ENCODE peak calls at places on chromosomes 2 and 18, in five cellular contexts. Y is A549, Z is GM12878, J is K562, I is endothelial cell of umbilical vein. R is an unnamed sample.

GRCh38 chr2:214830794-214831346 is 21.4 kb upstream of the BARD1 start:
- DNase-seq in Y (no peak), Z (no peak), I (peak), J (no peak), R (peak)

GRCh38 chr2:218645126-218645525 is 14.3 kb downstream of the ZNF142 start:
- DNase-seq in J (no peak), Z (no peak), Y (no peak), I (peak), R (no peak)

GRCh38 chr2:172282944-172283343 is 144.4 kb upstream of the ITGA6 start:
- DNase-seq in J (no peak), I (peak), Z (no peak), Y (no peak), R (peak)

GRCh38 chr2:185644828-185645227 is 93.8 kb upstream of the FSIP2 start:
- DNase-seq in Y (no peak), J (no peak), I (no peak), Z (no peak), R (no peak)

GRCh38 chr2:171227066-171227782 is 66.5 kb upstream of the TLK1 start:
- DNase-seq in Z (no peak), Y (no peak), I (no peak), J (peak), R (no peak)

GRCh38 chr18:70683263-70683662 is 394.4 kb downstream of the SOCS6 start:
- DNase-seq in I (no peak), Z (no peak), J (no peak), Y (no peak), R (no peak)

GRCh38 chr2:219460424-219460926 is 25.8 kb downstream of the SPEG start:
- DNase-seq in Z (no peak), J (peak), Y (no peak), I (no peak), R (peak)

GRCh38 chr2:54534625-54535024 is 78.5 kb downstream of the SPTBN1 start:
- DNase-seq in Z (no peak), Y (no peak), I (no peak), J (no peak), R (no peak)

GRCh38 chr2:210559167-210559566 is 2.8 kb downstream of the CPS1 start:
- DNase-seq in Y (no peak), Z (no peak), J (no peak), I (no peak), R (no peak)

GRCh38 chr2:26002617-26003310 is 20.5 kb upstream of the KIF3C start:
- DNase-seq in J (no peak), I (no peak), Y (no peak), Z (no peak), R (no peak)

GRCh38 chr2:215750763-215751162 is 262.6 kb downstream of the MREG start:
- DNase-seq in I (no peak), Z (no peak), Y (no peak), J (no peak), R (no peak)

GRCh38 chr2:125455110-125455509 is 1200.8 kb upstream of the GYPC start:
- DNase-seq in I (no peak), Z (no peak), Y (no peak), J (no peak), R (no peak)

GRCh38 chr2:207937253-207937652 is 88.1 kb downstream of the PLEKHM3 start:
- DNase-seq in Z (no peak), I (no peak), J (no peak), Y (no peak), R (no peak)

GRCh38 chr2:30803281-30803680 is 4.0 kb downstream of the CAPN13 start:
- DNase-seq in I (no peak), Y (no peak), Z (no peak), J (no peak), R (peak)

GRCh38 chr2:86274918-86275275 is 62.5 kb downstream of the REEP1 start:
- DNase-seq in J (peak), I (no peak), Y (no peak), Z (peak), R (no peak)

GRCh38 chr2:56681659-56682396 is 498.0 kb downstream of the CCDC85A start:
- DNase-seq in Z (no peak), I (peak), Y (no peak), J (no peak), R (no peak)

GRCh38 chr2:28406276-28407096 is 13.8 kb downstream of the FOSL2 start:
- DNase-seq in Z (no peak), I (peak), J (peak), Y (no peak), R (peak)

GRCh38 chr2:189111063-189111715 is 68.4 kb downstream of the COL5A2 start:
- DNase-seq in I (no peak), Y (no peak), J (no peak), Z (no peak), R (no peak)

GRCh38 chr2:37877457-37878315 is 47.4 kb upstream of the RMDN2 start:
- DNase-seq in Z (no peak), I (peak), Y (peak), J (peak), R (peak)

GRCh38 chr2:120929829-120930228 is 194.2 kb downstream of the GLI2 start:
- DNase-seq in Y (no peak), J (no peak), Z (no peak), I (no peak), R (no peak)

GRCh38 chr2:43464546-43464945 is 131.3 kb downstream of the THADA start:
- DNase-seq in Z (no peak), I (no peak), J (no peak), Y (no peak), R (no peak)

GRCh38 chr2:60553496-60553991 is at the start of gene BCL11A:
- DNase-seq in J (no peak), Y (peak), I (peak), Z (no peak), R (peak)

GRCh38 chr2:9800975-9801723 is 42.1 kb upstream of the TAF1B start:
- DNase-seq in I (no peak), Z (no peak), J (peak), Y (no peak), R (peak)

GRCh38 chr2:27356056-27356381 is 545 bp downstream of the GTF3C2 start:
- DNase-seq in I (peak), J (no peak), Y (peak), Z (no peak), R (peak)

DNA sequence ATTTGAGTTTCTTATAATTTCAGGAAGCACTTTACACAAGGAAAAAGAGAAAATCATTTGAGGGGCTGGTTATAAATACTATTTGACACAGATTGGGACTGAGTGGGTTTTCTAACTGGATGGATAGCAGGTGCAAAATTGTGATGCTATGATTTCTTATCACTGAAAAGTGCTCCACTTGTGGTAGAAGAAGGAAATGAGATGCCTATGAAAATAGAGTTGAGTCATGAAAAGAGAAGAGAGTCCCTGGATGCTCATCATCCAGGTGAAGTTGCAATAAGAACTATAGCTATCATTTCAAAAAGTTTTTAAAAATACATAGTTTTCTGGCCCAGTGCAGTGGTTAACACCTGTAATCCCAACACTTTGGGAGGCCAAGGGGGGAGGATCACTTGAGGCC is 39.4 kb upstream of the NFE2L2 start:
- DNase-seq in I (no peak), Z (no peak), Y (no peak), J (no peak), R (no peak)
- TF ChIP-seq MYC in I (no peak), Z (no peak), Y (no peak), J (no peak), R (no peak)

GRCh38 chr18:73549236-73549635 is 598.4 kb downstream of the FBXO15 start:
- DNase-seq in Z (no peak), I (no peak), J (no peak), Y (no peak), R (no peak)

GRCh38 chr18:73544618-73545017 is 603.0 kb downstream of the FBXO15 start:
- DNase-seq in I (no peak), J (no peak), Y (no peak), Z (no peak), R (no peak)

GRCh38 chr18:73551211-73551610 is 596.4 kb downstream of the FBXO15 start:
- DNase-seq in Z (no peak), I (no peak), J (no peak), Y (no peak), R (no peak)

GRCh38 chr18:73544032-73544431 is 603.6 kb downstream of the FBXO15 start:
- DNase-seq in J (no peak), Z (no peak), I (no peak), Y (no peak), R (no peak)

GRCh38 chr18:73545497-73545896 is 602.1 kb downstream of the FBXO15 start:
- DNase-seq in Z (no peak), J (no peak), I (no peak), Y (no peak), R (no peak)
- TF ChIP-seq MAX in Z (no peak), J (no peak), I (no peak), Y (no peak), R (no peak)

DNA sequence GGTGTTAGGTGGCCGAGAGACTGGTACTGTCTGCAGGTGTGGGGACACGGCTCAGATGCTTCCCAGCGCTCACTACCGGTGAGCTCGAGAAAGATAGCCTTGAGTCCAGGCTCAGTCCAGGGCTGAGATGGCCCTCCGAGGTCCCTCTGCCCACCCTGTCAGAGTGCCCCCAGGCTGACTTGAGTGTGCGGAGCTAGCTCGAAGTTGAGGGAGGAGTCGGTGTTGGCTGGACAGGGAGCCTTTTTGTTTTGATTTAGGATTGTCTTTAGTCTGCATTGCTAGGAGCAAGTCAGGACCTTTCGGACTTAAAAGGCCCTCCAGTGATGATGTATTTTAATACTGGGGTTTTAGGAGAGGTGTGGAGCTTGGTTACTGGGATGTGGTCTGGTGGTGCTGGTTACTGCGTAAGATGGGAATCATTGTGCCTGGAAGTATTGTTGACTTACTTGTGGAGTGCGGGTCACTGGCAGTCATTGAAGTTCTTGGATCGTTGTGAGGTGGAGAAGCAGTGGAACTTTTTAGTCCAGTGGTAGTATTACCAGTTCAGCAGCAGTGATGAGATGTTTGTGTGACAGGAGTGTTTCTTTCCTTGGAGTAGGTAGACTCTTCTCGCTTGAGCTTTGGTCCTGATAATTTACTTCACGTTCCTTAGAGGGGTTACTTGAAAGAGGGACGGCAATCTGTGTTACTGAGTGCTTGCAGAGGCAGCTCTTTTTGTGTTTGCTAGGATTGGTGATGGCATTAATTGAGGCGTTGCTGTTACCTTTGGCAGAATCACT is 624 bp downstream of the KIAA1328 start:
- DNase-seq in J (no peak), Z (no peak), I (no peak), Y (no peak), R (no peak)
- TF ChIP-seq MYC in J (peak), Z (no peak), I (no peak), Y (no peak), R (no peak)

DNA sequence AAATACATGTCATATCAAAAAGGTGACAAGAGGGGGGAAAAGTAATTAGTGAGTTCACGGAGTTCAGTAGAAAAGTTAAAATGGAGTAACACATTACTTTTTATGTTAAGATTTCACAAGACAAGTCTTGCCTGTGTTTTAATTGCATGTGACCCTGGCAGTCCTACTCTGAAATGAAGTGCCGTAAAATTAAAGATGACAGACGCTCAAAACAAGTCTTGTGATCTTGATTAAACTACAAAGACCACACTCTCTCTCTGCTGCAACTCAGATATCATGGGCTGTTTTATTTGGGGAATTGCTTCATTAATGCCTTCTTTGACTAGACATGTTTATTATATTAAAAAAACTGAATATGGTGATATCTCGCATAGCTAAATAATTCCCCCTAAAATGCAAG is 647.3 kb downstream of the ARHGAP15 start:
- DNase-seq in I (no peak), J (no peak), Y (no peak), Z (no peak), R (no peak)
- TF ChIP-seq MAX in I (no peak), J (no peak), Y (no peak), Z (no peak), R (no peak)

GRCh38 chr18:77119851-77120491 is 12.6 kb downstream of the MBP start:
- DNase-seq in Z (no peak), I (no peak), Y (no peak), J (no peak), R (no peak)

GRCh38 chr18:77123313-77124231 is 9.0 kb downstream of the MBP start:
- DNase-seq in J (no peak), Z (no peak), I (no peak), Y (no peak), R (no peak)

GRCh38 chr18:77129150-77129551 is 3.4 kb downstream of the MBP start:
- DNase-seq in Y (no peak), Z (no peak), I (no peak), J (no peak), R (peak)

GRCh38 chr18:77127769-77128671 is 4.6 kb downstream of the MBP start:
- DNase-seq in Y (no peak), I (no peak), J (no peak), Z (peak), R (peak)

GRCh38 chr18:77124452-77124922 is 8.1 kb downstream of the MBP start:
- DNase-seq in J (no peak), Y (no peak), Z (peak), I (no peak), R (peak)
- TF ChIP-seq MYC in J (no peak), Y (no peak), Z (no peak), I (no peak), R (peak)

GRCh38 chr2:221533299-221533698 is 38.8 kb downstream of the EPHA4 start:
- DNase-seq in I (no peak), Z (no peak), Y (no peak), J (no peak), R (no peak)
- TF ChIP-seq MAX in I (no peak), Z (no peak), Y (no peak), J (no peak), R (no peak)